ENCODE peak calls at places on chromosomes 13 and 19, in six cellular contexts. K is A549, M is thoracic aorta, J is GM13977, S is lower lobe of right lung, L is cardiac fibroblast. R is an unnamed sample.

GRCh38 chr13:47933688-47934011 is 67.4 kb downstream of the SUCLA2 start:
- DNase-seq in K (no peak), M (no peak), J (no peak), S (no peak), L (peak), R (no peak)

GRCh38 chr19:38268539-38268938 is 4.2 kb downstream of the SPINT2 start:
- DNase-seq in K (peak), M (no peak), J (no peak), S (no peak), L (no peak), R (no peak)

GRCh38 chr13:98853791-98854191 is 101.3 kb upstream of the SLC15A1 start:
- DNase-seq in K (no peak), M (no peak), J (peak), S (no peak), L (peak), R (peak)

GRCh38 chr19:45231891-45232290 is 13.3 kb downstream of the EXOC3L2 start:
- DNase-seq in K (no peak), M (no peak), J (no peak), S (no peak), L (no peak), R (no peak)

GRCh38 chr13:95896302-95896701 is 156.9 kb downstream of the UGGT2 start:
- DNase-seq in K (no peak), M (no peak), J (no peak), S (no peak), L (peak), R (no peak)

GRCh38 chr13:95954266-95954665 is 98.9 kb downstream of the UGGT2 start:
- DNase-seq in K (no peak), M (no peak), J (no peak), S (no peak), L (no peak), R (no peak)

GRCh38 chr13:112213467-112214245 is 146.7 kb downstream of the SOX1 start:
- DNase-seq in K (peak), M (no peak), J (no peak), S (peak), L (no peak), R (no peak)

GRCh38 chr13:98252931-98253470 is 75.9 kb upstream of the RNF113B start:
- DNase-seq in K (no peak), M (no peak), J (no peak), S (no peak), L (peak), R (no peak)

GRCh38 chr19:48955308-48955958 is 758 bp downstream of the BAX start:
- DNase-seq in K (no peak), M (no peak), J (no peak), S (no peak), L (no peak), R (no peak)

GRCh38 chr13:60448907-60449510 is 52.0 kb downstream of the TDRD3 start:
- DNase-seq in K (peak), M (no peak), J (peak), S (no peak), L (peak), R (peak)

GRCh38 chr13:23898101-23898500 is 799 bp upstream of the C1QTNF9B start:
- DNase-seq in K (no peak), M (no peak), J (no peak), S (no peak), L (peak), R (no peak)

GRCh38 chr13:24074687-24075086 is 85.8 kb upstream of the SPATA13 start:
- DNase-seq in K (no peak), M (no peak), J (no peak), S (no peak), L (no peak), R (no peak)

GRCh38 chr13:37198629-37199028 is 93.2 kb upstream of the CSNK1A1L start:
- DNase-seq in K (no peak), M (no peak), J (no peak), S (no peak), L (no peak), R (no peak)
- TF ChIP-seq CTCF in K (no peak), M (no peak), J (no peak), S (no peak), L (no peak), R (no peak)

GRCh38 chr19:53868892-53869804 is 1.5 kb downstream of the MYADM start:
- DNase-seq in K (peak), M (peak), J (peak), S (peak), L (peak), R (no peak)
- TF ChIP-seq CTCF in K (no peak), M (peak), J (peak), S (no peak), L (peak), R (no peak)

DNA sequence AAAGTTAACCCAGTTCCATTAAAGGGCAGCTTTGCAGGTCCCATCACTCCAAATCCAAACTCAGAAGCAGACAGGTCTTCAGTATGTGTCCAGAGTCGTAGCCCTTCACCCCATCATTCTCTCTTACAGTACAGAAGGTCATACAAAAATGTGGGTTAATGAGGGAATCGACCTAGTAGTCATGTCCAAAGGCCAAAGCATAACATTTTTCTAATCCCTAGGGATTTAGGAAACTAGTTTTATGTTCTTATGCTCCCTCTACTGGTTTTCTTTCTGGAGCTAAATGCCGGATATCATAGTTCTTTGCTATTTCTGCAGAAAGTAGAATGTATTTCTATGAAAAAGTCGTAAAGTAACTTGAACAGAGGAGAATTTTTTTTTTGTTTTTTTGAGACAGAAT is 72.2 kb downstream of the DHRS12 start:
- DNase-seq in K (peak), M (no peak), J (no peak), S (no peak), L (peak), R (no peak)
- TF ChIP-seq CTCF in K (peak), M (peak), J (no peak), S (peak), L (peak), R (no peak)

GRCh38 chr19:984165-984967 is at the start of gene WDR18:
- DNase-seq in K (peak), M (peak), J (peak), S (peak), L (peak), R (peak)
- TF ChIP-seq CTCF in K (no peak), M (no peak), J (peak), S (peak), L (no peak), R (peak)

GRCh38 chr19:58408152-58409009 is at the start of gene ZNF584:
- DNase-seq in K (peak), M (peak), J (peak), S (peak), L (peak), R (peak)
- TF ChIP-seq CTCF in K (peak), M (no peak), J (peak), S (no peak), L (peak), R (peak)

GRCh38 chr19:40512473-40513344 is 45.9 kb downstream of the SPTBN4 start:
- DNase-seq in K (peak), M (no peak), J (no peak), S (no peak), L (peak), R (no peak)
- TF ChIP-seq CTCF in K (no peak), M (no peak), J (no peak), S (no peak), L (no peak), R (no peak)

GRCh38 chr19:13198634-13199033 is 48.4 kb downstream of the IER2 start:
- DNase-seq in K (no peak), M (no peak), J (no peak), S (no peak), L (no peak), R (no peak)

GRCh38 chr19:13190781-13191540 is 40.8 kb downstream of the IER2 start:
- DNase-seq in K (no peak), M (no peak), J (no peak), S (no peak), L (no peak), R (no peak)

DNA sequence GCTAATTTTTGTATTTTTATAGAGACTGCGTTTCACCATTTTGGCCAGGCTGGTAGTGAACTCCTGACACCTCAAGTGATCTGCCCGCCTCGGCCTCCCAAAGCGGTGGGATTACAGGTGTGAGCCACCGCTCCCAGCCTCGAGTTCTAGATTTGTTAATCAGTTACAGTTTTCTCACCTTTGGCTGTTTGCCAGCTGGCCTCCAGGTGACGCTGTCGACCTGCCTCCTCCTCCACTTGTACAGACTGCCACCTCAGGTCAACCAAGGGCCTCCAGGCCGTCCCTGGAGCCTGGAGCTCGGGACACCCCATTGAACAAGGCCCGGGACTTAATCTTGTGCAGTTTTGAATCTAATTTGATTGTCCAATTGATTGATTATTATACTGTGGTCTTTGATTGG is 45.5 kb downstream of the IER2 start:
- DNase-seq in K (peak), M (no peak), J (peak), S (peak), L (no peak), R (peak)
- TF ChIP-seq CTCF in K (no peak), M (no peak), J (peak), S (peak), L (no peak), R (peak)

GRCh38 chr19:4065430-4066175 is 1.1 kb downstream of the ZBTB7A start:
- DNase-seq in K (peak), M (peak), J (peak), S (peak), L (peak), R (peak)

GRCh38 chr19:4066682-4067395 is at the start of gene ZBTB7A:
- DNase-seq in K (peak), M (peak), J (peak), S (peak), L (peak), R (no peak)

GRCh38 chr19:4067396-4068057 is 828 bp upstream of the ZBTB7A start:
- DNase-seq in K (no peak), M (no peak), J (no peak), S (peak), L (no peak), R (no peak)

GRCh38 chr19:4064551-4065260 is 2.0 kb downstream of the ZBTB7A start:
- DNase-seq in K (no peak), M (no peak), J (no peak), S (peak), L (peak), R (no peak)

DNA sequence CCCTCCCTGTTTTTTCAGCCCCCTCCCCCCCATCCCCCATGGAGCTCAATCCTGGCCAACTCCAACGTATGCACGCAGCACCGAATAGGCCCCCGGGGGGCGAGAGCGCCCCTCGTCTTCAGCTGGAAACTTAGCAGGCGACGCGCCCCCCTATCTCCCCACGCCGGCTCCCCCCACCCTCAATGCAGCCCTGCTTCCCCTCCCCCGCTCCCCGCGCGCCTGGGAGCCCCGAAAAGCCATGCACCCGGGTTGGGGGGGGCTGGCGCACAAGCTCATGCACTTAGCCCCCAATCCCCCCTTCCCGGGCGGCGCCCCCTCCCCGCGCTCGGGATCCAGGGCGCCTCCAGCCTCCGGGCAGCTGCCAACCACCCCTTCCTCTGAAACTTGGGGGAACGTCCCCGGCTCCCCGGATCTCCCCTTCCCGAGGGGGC is 508 bp downstream of the ZBTB7A start:
- DNase-seq in K (no peak), M (no peak), J (no peak), S (no peak), L (no peak), R (no peak)
- TF ChIP-seq CTCF in K (no peak), M (no peak), J (no peak), S (no peak), L (no peak), R (no peak)

R was measured in GM12864.